ENCODE peak calls at places on chromosomes 6 and 20, in six cellular contexts. One of them, this sample, is unnamed.
A peak's percentile ranks its signal among the peaks of the same experiment; 100 is the strongest.

GRCh38 chr6:168908166-168908565 is 345.5 kb downstream of the THBS2 start:
- DNase-seq in uterus: no peak
- DNase-seq in pulmonary artery endothelial cell: no peak
- DNase-seq in activated CD8-positive, alpha-beta memory T cell treated with anti-CD3 and anti-CD28 coated beads, Interleukin-2, amount 50 U/mL, for 4 hours: no peak
- DNase-seq in H1: no peak
- DNase-seq in OCI-LY7: no peak
- DNase-seq in this sample: no peak

GRCh38 chr6:15239606-15240364 is 6.1 kb upstream of the JARID2 start:
- DNase-seq in uterus: no peak
- DNase-seq in pulmonary artery endothelial cell: no peak
- DNase-seq in activated CD8-positive, alpha-beta memory T cell treated with anti-CD3 and anti-CD28 coated beads, Interleukin-2, amount 50 U/mL, for 4 hours: no peak
- DNase-seq in H1: no peak
- DNase-seq in OCI-LY7: no peak
- DNase-seq in this sample: no peak

GRCh38 chr20:17727351-17727750 is 27.6 kb downstream of the BANF2 start:
- DNase-seq in uterus: no peak
- DNase-seq in pulmonary artery endothelial cell: no peak
- DNase-seq in activated CD8-positive, alpha-beta memory T cell treated with anti-CD3 and anti-CD28 coated beads, Interleukin-2, amount 50 U/mL, for 4 hours: no peak
- DNase-seq in H1: no peak
- DNase-seq in OCI-LY7: no peak
- DNase-seq in this sample: no peak

GRCh38 chr20:54221383-54221782 is 13.5 kb downstream of the PFDN4 start:
- DNase-seq in uterus: no peak
- DNase-seq in pulmonary artery endothelial cell: no peak
- DNase-seq in activated CD8-positive, alpha-beta memory T cell treated with anti-CD3 and anti-CD28 coated beads, Interleukin-2, amount 50 U/mL, for 4 hours: no peak
- DNase-seq in H1: no peak
- DNase-seq in OCI-LY7: peak; percentile 12
- DNase-seq in this sample: no peak

GRCh38 chr6:127585123-127585522 is 8.1 kb downstream of the C6orf58 start:
- DNase-seq in uterus: no peak
- DNase-seq in pulmonary artery endothelial cell: no peak
- DNase-seq in activated CD8-positive, alpha-beta memory T cell treated with anti-CD3 and anti-CD28 coated beads, Interleukin-2, amount 50 U/mL, for 4 hours: no peak
- DNase-seq in H1: no peak
- DNase-seq in OCI-LY7: no peak
- DNase-seq in this sample: no peak

GRCh38 chr6:25601797-25602679 is 50.0 kb upstream of the SCGN start:
- DNase-seq in uterus: no peak
- DNase-seq in pulmonary artery endothelial cell: peak; percentile 15
- DNase-seq in activated CD8-positive, alpha-beta memory T cell treated with anti-CD3 and anti-CD28 coated beads, Interleukin-2, amount 50 U/mL, for 4 hours: no peak
- DNase-seq in H1: no peak
- DNase-seq in OCI-LY7: peak; percentile 71
- DNase-seq in this sample: no peak

GRCh38 chr6:137013738-137014602 is 30.8 kb downstream of the IL20RA start:
- DNase-seq in uterus: peak; percentile 19
- DNase-seq in pulmonary artery endothelial cell: no peak
- DNase-seq in activated CD8-positive, alpha-beta memory T cell treated with anti-CD3 and anti-CD28 coated beads, Interleukin-2, amount 50 U/mL, for 4 hours: no peak
- DNase-seq in H1: no peak
- DNase-seq in OCI-LY7: peak; percentile 4
- DNase-seq in this sample: no peak

GRCh38 chr6:10381133-10381829 is 33.6 kb downstream of the TFAP2A start:
- DNase-seq in uterus: no peak
- DNase-seq in pulmonary artery endothelial cell: no peak
- DNase-seq in activated CD8-positive, alpha-beta memory T cell treated with anti-CD3 and anti-CD28 coated beads, Interleukin-2, amount 50 U/mL, for 4 hours: no peak
- DNase-seq in H1: no peak
- DNase-seq in OCI-LY7: no peak
- DNase-seq in this sample: no peak

GRCh38 chr6:124714728-124715127 is 247.5 kb upstream of the RNF217 start:
- DNase-seq in uterus: no peak
- DNase-seq in pulmonary artery endothelial cell: no peak
- DNase-seq in activated CD8-positive, alpha-beta memory T cell treated with anti-CD3 and anti-CD28 coated beads, Interleukin-2, amount 50 U/mL, for 4 hours: no peak
- DNase-seq in H1: no peak
- DNase-seq in OCI-LY7: no peak
- DNase-seq in this sample: no peak

GRCh38 chr20:36230019-36230418 is 6.3 kb upstream of the AAR2 start:
- DNase-seq in uterus: no peak
- DNase-seq in pulmonary artery endothelial cell: no peak
- DNase-seq in activated CD8-positive, alpha-beta memory T cell treated with anti-CD3 and anti-CD28 coated beads, Interleukin-2, amount 50 U/mL, for 4 hours: no peak
- DNase-seq in H1: no peak
- DNase-seq in OCI-LY7: no peak
- DNase-seq in this sample: no peak

This sample was measured in caudate nucleus.